ENCODE peak calls at places on chromosomes 13 and 19, in eight cellular contexts. V is A673; J is AG09309; R is left ventricle myocardium inferior; T is fibroblast of lung; K is CD4-positive, alpha-beta memory T cell; I is left lung; W is fibroblast of pulmonary artery. N is an unnamed sample.
A peak's percentile ranks its signal among the peaks of the same experiment; 100 is the strongest.

GRCh38 chr19:53308339-53308811 is 25.2 kb upstream of the ZNF845 start:
- DNase-seq in T (no peak), J (no peak), V (peak; percentile 52), W (peak; percentile 22), K (no peak), I (no peak), R (peak; percentile 16), N (no peak)

GRCh38 chr19:35738887-35739229 is 3.4 kb downstream of the IGFLR1 start:
- DNase-seq in T (no peak), W (no peak), I (no peak), J (no peak), R (no peak), K (no peak), V (no peak), N (no peak)

GRCh38 chr13:99854376-99854775 is 117.2 kb downstream of the ZIC5 start:
- DNase-seq in K (no peak), V (no peak), R (no peak), W (no peak), J (no peak), T (no peak), I (no peak), N (no peak)

GRCh38 chr13:22703601-22704209 is 477.1 kb upstream of the SGCG start:
- DNase-seq in R (no peak), J (no peak), V (no peak), W (no peak), I (no peak), K (no peak), T (no peak), N (no peak)

GRCh38 chr13:41267106-41267505 is 3.7 kb upstream of the MTRF1 start:
- DNase-seq in I (no peak), W (peak; percentile 7), K (no peak), R (no peak), J (no peak), T (peak; percentile 76), V (no peak), N (no peak)

GRCh38 chr13:22980936-22981335 is 199.8 kb upstream of the SGCG start:
- DNase-seq in J (no peak), W (no peak), K (no peak), I (no peak), R (no peak), V (no peak), T (no peak), N (no peak)

GRCh38 chr13:46580362-46580839 is 27.4 kb downstream of the LRCH1 start:
- DNase-seq in V (no peak), W (no peak), K (no peak), I (no peak), T (no peak), J (no peak), R (no peak), N (no peak)

GRCh38 chr13:49444517-49445395 is 682 bp downstream of the SETDB2 start:
- DNase-seq in W (peak; percentile 33), K (peak; percentile 35), J (no peak), R (no peak), T (peak; percentile 64), V (peak; percentile 68), I (peak; percentile 39), N (no peak)

GRCh38 chr13:32745509-32745908 is 159.3 kb downstream of the PDS5B start:
- DNase-seq in V (no peak), T (no peak), I (no peak), R (no peak), J (no peak), W (no peak), K (no peak), N (no peak)

GRCh38 chr13:47679391-47679790 is 321.7 kb downstream of the SUCLA2 start:
- DNase-seq in T (peak; percentile 66), W (peak; percentile 77), K (no peak), I (no peak), R (no peak), V (no peak), J (peak; percentile 28), N (no peak)

GRCh38 chr19:51107406-51108065 is 673 bp downstream of the CTU1 start:
- DNase-seq in J (no peak), K (no peak), R (no peak), W (peak; percentile 25), T (peak; percentile 43), V (peak; percentile 41), I (no peak), N (no peak)

GRCh38 chr19:34188388-34188787 is 16.1 kb downstream of the LSM14A start:
- DNase-seq in T (no peak), I (no peak), J (no peak), R (no peak), V (no peak), W (peak; percentile 27), K (no peak), N (no peak)

GRCh38 chr19:41330476-41330875 is 20.5 kb downstream of the CCDC97 start:
- DNase-seq in V (no peak), R (no peak), J (no peak), I (no peak), W (no peak), T (no peak), K (no peak), N (no peak)

GRCh38 chr19:50332264-50333038 is 3.3 kb upstream of the KCNC3 start:
- DNase-seq in K (no peak), T (no peak), V (no peak), J (no peak), I (peak; percentile 54), W (no peak), R (no peak), N (no peak)

GRCh38 chr13:89199138-89199537 is 1528.0 kb downstream of the SLITRK5 start:
- DNase-seq in T (peak; percentile 60), W (no peak), V (peak; percentile 37), K (no peak), I (no peak), R (no peak), J (no peak), N (no peak)

GRCh38 chr19:8116437-8117293 is 32.7 kb downstream of the FBN3 start:
- DNase-seq in J (no peak), W (no peak), T (no peak), I (no peak), R (no peak), K (no peak), V (no peak), N (no peak)

GRCh38 chr13:65917731-65918130 is 1312.4 kb downstream of the PCDH9 start:
- DNase-seq in J (peak; percentile 35), R (no peak), W (no peak), I (no peak), V (no peak), T (no peak), K (no peak), N (no peak)

GRCh38 chr13:47764817-47765216 is 236.3 kb downstream of the SUCLA2 start:
- DNase-seq in J (no peak), R (no peak), K (no peak), I (no peak), T (no peak), V (no peak), W (no peak), N (no peak)

GRCh38 chr19:42512743-42513304 is 15.5 kb downstream of the CEACAM1 start:
- DNase-seq in V (peak; percentile 76), K (no peak), T (no peak), W (no peak), J (no peak), R (no peak), I (no peak), N (no peak)

GRCh38 chr13:46804391-46804815 is 7.4 kb upstream of the ESD start:
- DNase-seq in I (no peak), T (peak; percentile 98), K (no peak), V (no peak), J (peak; percentile 81), W (peak; percentile 82), R (no peak), N (no peak)

GRCh38 chr13:68851026-68851425 is 1256.6 kb upstream of the ATXN8OS start:
- DNase-seq in W (no peak), J (no peak), I (no peak), T (peak; percentile 59), R (no peak), K (no peak), V (no peak), N (no peak)

GRCh38 chr13:63285426-63285825 is 1869.8 kb upstream of the PCDH20 start:
- DNase-seq in T (no peak), J (no peak), W (no peak), K (no peak), I (no peak), R (no peak), V (no peak), N (no peak)

GRCh38 chr13:102195566-102196462 is 206.0 kb downstream of the FGF14 start:
- DNase-seq in I (no peak), T (peak; percentile 80), V (peak; percentile 86), W (peak; percentile 4), K (no peak), R (no peak), J (no peak), N (no peak)

GRCh38 chr13:84994582-84994981 is 804.6 kb downstream of the SLITRK6 start:
- DNase-seq in V (no peak), R (no peak), T (peak; percentile 26), K (no peak), W (no peak), J (no peak), I (no peak), N (no peak)

DNA sequence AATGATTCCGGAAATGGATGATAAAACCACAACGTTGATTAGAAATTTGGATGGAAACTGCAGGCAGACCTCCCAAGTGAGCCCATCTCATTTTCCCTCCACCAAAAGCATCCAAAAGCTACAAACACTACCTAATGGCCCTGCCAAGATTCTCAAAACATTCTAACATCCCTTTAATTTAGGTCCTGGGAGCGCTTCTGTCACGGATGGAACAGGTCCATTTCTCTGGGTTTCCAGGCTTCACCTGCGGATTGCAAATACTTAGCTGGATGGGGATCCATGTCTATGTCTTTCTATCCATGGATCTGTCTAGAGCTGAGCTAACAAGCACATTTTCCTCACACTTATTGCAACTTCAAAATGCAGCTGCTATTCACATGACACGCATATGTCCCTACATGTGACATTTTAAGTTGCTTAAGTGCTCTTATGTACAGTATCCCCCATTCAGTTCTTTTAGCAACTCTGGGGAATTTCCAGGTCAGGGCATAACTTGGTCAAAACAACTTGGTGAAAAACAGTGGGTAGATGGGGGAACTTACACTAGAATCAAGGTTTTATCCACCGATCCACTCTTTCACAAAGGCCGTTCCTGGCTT is 73.2 kb downstream of the COL4A1 start:
- DNase-seq in W (peak; percentile 63), J (no peak), T (no peak), R (no peak), K (no peak), V (no peak), I (no peak), N (no peak)
- H3K4me3 ChIP-seq in W (peak overlapping the region; percentile 19), J (no peak overlapping the region), T (no peak overlapping the region), R (peak overlapping the region; percentile 51), K (no peak overlapping the region), V (no peak overlapping the region), I (no peak overlapping the region), N (no peak overlapping the region)

GRCh38 chr19:10651821-10652220 is 2.3 kb upstream of the ILF3 start:
- DNase-seq in R (no peak), V (no peak), W (no peak), K (no peak), I (no peak), T (no peak), J (no peak), N (no peak)
- H3K4me3 ChIP-seq in R (no peak overlapping the region), V (no peak overlapping the region), W (no peak overlapping the region), K (no peak overlapping the region), I (no peak overlapping the region), T (no peak overlapping the region), J (no peak overlapping the region), N (no peak overlapping the region)

GRCh38 chr19:13138916-13139198 is 11.3 kb downstream of the STX10 start:
- DNase-seq in K (no peak), T (no peak), W (no peak), V (no peak), I (no peak), J (no peak), R (no peak), N (no peak)
- H3K4me3 ChIP-seq in K (no peak overlapping the region), T (no peak overlapping the region), W (no peak overlapping the region), V (no peak overlapping the region), I (no peak overlapping the region), J (no peak overlapping the region), R (no peak overlapping the region), N (no peak overlapping the region)

GRCh38 chr19:10419200-10419645 is 1.1 kb upstream of the PDE4A start:
- DNase-seq in K (no peak), J (no peak), I (no peak), R (no peak), V (peak; percentile 84), T (peak; percentile 39), W (no peak), N (no peak)
- H3K4me3 ChIP-seq in K (no peak overlapping the region), J (peak overlapping the region; percentile 59), I (no peak overlapping the region), R (peak overlapping the region; percentile 50), V (peak overlapping the region; percentile 83), T (peak overlapping the region; percentile 32), W (peak overlapping the region; percentile 42), N (no peak overlapping the region)